ENCODE peak calls at places on chromosomes 7 and 10, in nine cellular contexts. One of them, this sample, is unnamed.
A peak's percentile ranks its signal among the peaks of the same experiment; 100 is the strongest.

GRCh38 chr7:46015107-46015868 is 94.2 kb upstream of the IGFBP3 start:
- DNase-seq in amygdala: no peak
- DNase-seq in aorta: peak; percentile 68
- DNase-seq in HTR-8/SVneo: no peak
- DNase-seq in AG10803: peak; percentile 40
- DNase-seq in stimulated activated CD4-positive, alpha-beta T cell treated with anti-CD3 and anti-CD28 coated beads, Interleukin-1b, Interleukin-23, amount 100 ng/mL, for 1 hour: no peak
- DNase-seq in NCI-H1105 treated with DMSO at 0.1 percent for 48 hours: no peak
- DNase-seq in NCI-H1417: no peak
- DNase-seq in cardiac muscle cell: peak; percentile 92
- DNase-seq in this sample: no peak

GRCh38 chr7:50226669-50227068 is 77.8 kb upstream of the IKZF1 start:
- DNase-seq in amygdala: no peak
- DNase-seq in aorta: no peak
- DNase-seq in HTR-8/SVneo: no peak
- DNase-seq in AG10803: no peak
- DNase-seq in stimulated activated CD4-positive, alpha-beta T cell treated with anti-CD3 and anti-CD28 coated beads, Interleukin-1b, Interleukin-23, amount 100 ng/mL, for 1 hour: no peak
- DNase-seq in NCI-H1105 treated with DMSO at 0.1 percent for 48 hours: no peak
- DNase-seq in NCI-H1417: no peak
- DNase-seq in cardiac muscle cell: no peak
- DNase-seq in this sample: no peak

GRCh38 chr10:63204667-63205391 is 71.7 kb downstream of the NRBF2 start:
- DNase-seq in amygdala: no peak
- DNase-seq in aorta: no peak
- DNase-seq in HTR-8/SVneo: no peak
- DNase-seq in AG10803: no peak
- DNase-seq in stimulated activated CD4-positive, alpha-beta T cell treated with anti-CD3 and anti-CD28 coated beads, Interleukin-1b, Interleukin-23, amount 100 ng/mL, for 1 hour: no peak
- DNase-seq in NCI-H1105 treated with DMSO at 0.1 percent for 48 hours: no peak
- DNase-seq in NCI-H1417: no peak
- DNase-seq in cardiac muscle cell: no peak
- DNase-seq in this sample: no peak

GRCh38 chr7:105141068-105141467 is 127.1 kb downstream of the KMT2E start:
- DNase-seq in amygdala: no peak
- DNase-seq in aorta: no peak
- DNase-seq in HTR-8/SVneo: peak; percentile 18
- DNase-seq in AG10803: peak; percentile 58
- DNase-seq in stimulated activated CD4-positive, alpha-beta T cell treated with anti-CD3 and anti-CD28 coated beads, Interleukin-1b, Interleukin-23, amount 100 ng/mL, for 1 hour: no peak
- DNase-seq in NCI-H1105 treated with DMSO at 0.1 percent for 48 hours: peak; percentile 31
- DNase-seq in NCI-H1417: no peak
- DNase-seq in cardiac muscle cell: peak; percentile 51
- DNase-seq in this sample: peak; percentile 67

GRCh38 chr10:48455055-48455391 is 148.5 kb downstream of the MAPK8 start:
- DNase-seq in amygdala: no peak
- DNase-seq in aorta: no peak
- DNase-seq in HTR-8/SVneo: no peak
- DNase-seq in AG10803: no peak
- DNase-seq in stimulated activated CD4-positive, alpha-beta T cell treated with anti-CD3 and anti-CD28 coated beads, Interleukin-1b, Interleukin-23, amount 100 ng/mL, for 1 hour: no peak
- DNase-seq in NCI-H1105 treated with DMSO at 0.1 percent for 48 hours: no peak
- DNase-seq in NCI-H1417: no peak
- DNase-seq in cardiac muscle cell: no peak
- DNase-seq in this sample: no peak

GRCh38 chr7:3520206-3520605 is 219.2 kb downstream of the SDK1 start:
- DNase-seq in amygdala: no peak
- DNase-seq in aorta: no peak
- DNase-seq in HTR-8/SVneo: no peak
- DNase-seq in AG10803: no peak
- DNase-seq in stimulated activated CD4-positive, alpha-beta T cell treated with anti-CD3 and anti-CD28 coated beads, Interleukin-1b, Interleukin-23, amount 100 ng/mL, for 1 hour: no peak
- DNase-seq in NCI-H1105 treated with DMSO at 0.1 percent for 48 hours: no peak
- DNase-seq in NCI-H1417: no peak
- DNase-seq in cardiac muscle cell: peak; percentile 24
- DNase-seq in this sample: no peak

GRCh38 chr10:96850825-96851224 is 18.7 kb downstream of the LCOR start:
- DNase-seq in amygdala: no peak
- DNase-seq in aorta: no peak
- DNase-seq in HTR-8/SVneo: no peak
- DNase-seq in AG10803: peak; percentile 98
- DNase-seq in stimulated activated CD4-positive, alpha-beta T cell treated with anti-CD3 and anti-CD28 coated beads, Interleukin-1b, Interleukin-23, amount 100 ng/mL, for 1 hour: no peak
- DNase-seq in NCI-H1105 treated with DMSO at 0.1 percent for 48 hours: no peak
- DNase-seq in NCI-H1417: no peak
- DNase-seq in cardiac muscle cell: no peak
- DNase-seq in this sample: peak; percentile 97

GRCh38 chr7:88337556-88337955 is 30.9 kb upstream of the STEAP4 start:
- DNase-seq in amygdala: no peak
- DNase-seq in aorta: no peak
- DNase-seq in HTR-8/SVneo: no peak
- DNase-seq in AG10803: peak; percentile 6
- DNase-seq in stimulated activated CD4-positive, alpha-beta T cell treated with anti-CD3 and anti-CD28 coated beads, Interleukin-1b, Interleukin-23, amount 100 ng/mL, for 1 hour: no peak
- DNase-seq in NCI-H1105 treated with DMSO at 0.1 percent for 48 hours: no peak
- DNase-seq in NCI-H1417: no peak
- DNase-seq in cardiac muscle cell: no peak
- DNase-seq in this sample: peak; percentile 59

GRCh38 chr10:86580549-86580886 is 58.9 kb upstream of the WAPL start:
- DNase-seq in amygdala: no peak
- DNase-seq in aorta: no peak
- DNase-seq in HTR-8/SVneo: no peak
- DNase-seq in AG10803: no peak
- DNase-seq in stimulated activated CD4-positive, alpha-beta T cell treated with anti-CD3 and anti-CD28 coated beads, Interleukin-1b, Interleukin-23, amount 100 ng/mL, for 1 hour: no peak
- DNase-seq in NCI-H1105 treated with DMSO at 0.1 percent for 48 hours: no peak
- DNase-seq in NCI-H1417: no peak
- DNase-seq in cardiac muscle cell: no peak
- DNase-seq in this sample: no peak

GRCh38 chr7:74269757-74270277 is 15.6 kb upstream of the RFC2 start:
- DNase-seq in amygdala: peak; percentile 29
- DNase-seq in aorta: peak; percentile 81
- DNase-seq in HTR-8/SVneo: peak; percentile 55
- DNase-seq in AG10803: peak; percentile 79
- DNase-seq in stimulated activated CD4-positive, alpha-beta T cell treated with anti-CD3 and anti-CD28 coated beads, Interleukin-1b, Interleukin-23, amount 100 ng/mL, for 1 hour: no peak
- DNase-seq in NCI-H1105 treated with DMSO at 0.1 percent for 48 hours: peak; percentile 76
- DNase-seq in NCI-H1417: peak; percentile 82
- DNase-seq in cardiac muscle cell: peak; percentile 68
- DNase-seq in this sample: peak; percentile 70

GRCh38 chr7:35596061-35596460 is 98.9 kb downstream of the HERPUD2 start:
- DNase-seq in amygdala: no peak
- DNase-seq in aorta: no peak
- DNase-seq in HTR-8/SVneo: no peak
- DNase-seq in AG10803: peak; percentile 25
- DNase-seq in stimulated activated CD4-positive, alpha-beta T cell treated with anti-CD3 and anti-CD28 coated beads, Interleukin-1b, Interleukin-23, amount 100 ng/mL, for 1 hour: no peak
- DNase-seq in NCI-H1105 treated with DMSO at 0.1 percent for 48 hours: no peak
- DNase-seq in NCI-H1417: no peak
- DNase-seq in cardiac muscle cell: no peak
- DNase-seq in this sample: peak; percentile 14

GRCh38 chr10:78613132-78613531 is 455.6 kb upstream of the ZMIZ1 start:
- DNase-seq in amygdala: no peak
- DNase-seq in aorta: no peak
- DNase-seq in HTR-8/SVneo: no peak
- DNase-seq in AG10803: no peak
- DNase-seq in stimulated activated CD4-positive, alpha-beta T cell treated with anti-CD3 and anti-CD28 coated beads, Interleukin-1b, Interleukin-23, amount 100 ng/mL, for 1 hour: no peak
- DNase-seq in NCI-H1105 treated with DMSO at 0.1 percent for 48 hours: no peak
- DNase-seq in NCI-H1417: no peak
- DNase-seq in cardiac muscle cell: no peak
- DNase-seq in this sample: no peak

GRCh38 chr7:70131807-70132565 is 533.7 kb downstream of the AUTS2 start:
- DNase-seq in amygdala: no peak
- DNase-seq in aorta: no peak
- DNase-seq in HTR-8/SVneo: no peak
- DNase-seq in AG10803: no peak
- DNase-seq in stimulated activated CD4-positive, alpha-beta T cell treated with anti-CD3 and anti-CD28 coated beads, Interleukin-1b, Interleukin-23, amount 100 ng/mL, for 1 hour: no peak
- DNase-seq in NCI-H1105 treated with DMSO at 0.1 percent for 48 hours: peak; percentile 44
- DNase-seq in NCI-H1417: peak; percentile 48
- DNase-seq in cardiac muscle cell: no peak
- DNase-seq in this sample: peak; percentile 5

GRCh38 chr7:43520201-43520600 is 62.7 kb upstream of the STK17A start:
- DNase-seq in amygdala: no peak
- DNase-seq in aorta: no peak
- DNase-seq in HTR-8/SVneo: no peak
- DNase-seq in AG10803: no peak
- DNase-seq in stimulated activated CD4-positive, alpha-beta T cell treated with anti-CD3 and anti-CD28 coated beads, Interleukin-1b, Interleukin-23, amount 100 ng/mL, for 1 hour: no peak
- DNase-seq in NCI-H1105 treated with DMSO at 0.1 percent for 48 hours: no peak
- DNase-seq in NCI-H1417: no peak
- DNase-seq in cardiac muscle cell: no peak
- DNase-seq in this sample: no peak

GRCh38 chr10:36362257-36362656 is 720.2 kb upstream of the FZD8 start:
- DNase-seq in amygdala: no peak
- DNase-seq in aorta: no peak
- DNase-seq in HTR-8/SVneo: no peak
- DNase-seq in AG10803: no peak
- DNase-seq in stimulated activated CD4-positive, alpha-beta T cell treated with anti-CD3 and anti-CD28 coated beads, Interleukin-1b, Interleukin-23, amount 100 ng/mL, for 1 hour: no peak
- DNase-seq in NCI-H1105 treated with DMSO at 0.1 percent for 48 hours: no peak
- DNase-seq in NCI-H1417: no peak
- DNase-seq in cardiac muscle cell: no peak
- DNase-seq in this sample: no peak

GRCh38 chr10:102509387-102509786 is 5.6 kb downstream of the SUFU start:
- DNase-seq in amygdala: no peak
- DNase-seq in aorta: peak; percentile 0
- DNase-seq in HTR-8/SVneo: no peak
- DNase-seq in AG10803: peak; percentile 64
- DNase-seq in stimulated activated CD4-positive, alpha-beta T cell treated with anti-CD3 and anti-CD28 coated beads, Interleukin-1b, Interleukin-23, amount 100 ng/mL, for 1 hour: no peak
- DNase-seq in NCI-H1105 treated with DMSO at 0.1 percent for 48 hours: no peak
- DNase-seq in NCI-H1417: no peak
- DNase-seq in cardiac muscle cell: no peak
- DNase-seq in this sample: peak; percentile 44

GRCh38 chr7:74430961-74431466 is 22.7 kb upstream of the GTF2IRD1 start:
- DNase-seq in amygdala: peak; percentile 54
- DNase-seq in aorta: peak; percentile 74
- DNase-seq in HTR-8/SVneo: no peak
- DNase-seq in AG10803: no peak
- DNase-seq in stimulated activated CD4-positive, alpha-beta T cell treated with anti-CD3 and anti-CD28 coated beads, Interleukin-1b, Interleukin-23, amount 100 ng/mL, for 1 hour: no peak
- DNase-seq in NCI-H1105 treated with DMSO at 0.1 percent for 48 hours: no peak
- DNase-seq in NCI-H1417: no peak
- DNase-seq in cardiac muscle cell: no peak
- DNase-seq in this sample: no peak

GRCh38 chr7:19110778-19111175 is 6.7 kb downstream of the TWIST1 start:
- DNase-seq in amygdala: no peak
- DNase-seq in aorta: no peak
- DNase-seq in HTR-8/SVneo: no peak
- DNase-seq in AG10803: no peak
- DNase-seq in stimulated activated CD4-positive, alpha-beta T cell treated with anti-CD3 and anti-CD28 coated beads, Interleukin-1b, Interleukin-23, amount 100 ng/mL, for 1 hour: no peak
- DNase-seq in NCI-H1105 treated with DMSO at 0.1 percent for 48 hours: no peak
- DNase-seq in NCI-H1417: no peak
- DNase-seq in cardiac muscle cell: no peak
- DNase-seq in this sample: no peak

GRCh38 chr7:12570148-12570528 is 382 bp upstream of the SCIN start:
- DNase-seq in amygdala: no peak
- DNase-seq in aorta: no peak
- DNase-seq in HTR-8/SVneo: peak; percentile 5
- DNase-seq in AG10803: no peak
- DNase-seq in stimulated activated CD4-positive, alpha-beta T cell treated with anti-CD3 and anti-CD28 coated beads, Interleukin-1b, Interleukin-23, amount 100 ng/mL, for 1 hour: no peak
- DNase-seq in NCI-H1105 treated with DMSO at 0.1 percent for 48 hours: peak; percentile 59
- DNase-seq in NCI-H1417: peak; percentile 38
- DNase-seq in cardiac muscle cell: no peak
- DNase-seq in this sample: no peak

GRCh38 chr7:32489788-32490126 is 423 bp downstream of the LSM5 start:
- DNase-seq in amygdala: no peak
- DNase-seq in aorta: no peak
- DNase-seq in HTR-8/SVneo: no peak
- DNase-seq in AG10803: no peak
- DNase-seq in stimulated activated CD4-positive, alpha-beta T cell treated with anti-CD3 and anti-CD28 coated beads, Interleukin-1b, Interleukin-23, amount 100 ng/mL, for 1 hour: no peak
- DNase-seq in NCI-H1105 treated with DMSO at 0.1 percent for 48 hours: no peak
- DNase-seq in NCI-H1417: no peak
- DNase-seq in cardiac muscle cell: no peak
- DNase-seq in this sample: no peak